ENCODE peak calls at places on chromosomes 4 and X, in seven cellular contexts. J is NCI-H2171, U is fibroblast of mammary gland, L is NCI-H1417 treated with DMSO at 0.1 percent for 48 hours, H is caudate nucleus, Y is WTC11, C is left ventricle myocardium superior. F is an unnamed sample.

GRCh38 chr4:128600996-128601857 is 208.3 kb upstream of the JADE1 start:
- DNase-seq in J (no peak), U (peak), L (no peak), H (no peak), Y (peak), C (peak), F (peak)

GRCh38 chr4:177455591-177455990 is 13.4 kb upstream of the AGA start:
- DNase-seq in J (no peak), U (peak), L (no peak), H (no peak), Y (no peak), C (no peak), F (no peak)

GRCh38 chrX:137425273-137425902 is 140.5 kb upstream of the ZIC3 start:
- DNase-seq in J (no peak), U (no peak), L (no peak), H (no peak), Y (no peak), C (no peak), F (no peak)

GRCh38 chr4:78720994-78721677 is 55.0 kb upstream of the BMP2K start:
- DNase-seq in J (no peak), U (no peak), L (no peak), H (no peak), Y (no peak), C (peak), F (peak)

GRCh38 chrX:68784816-68785215 is 44.0 kb upstream of the EFNB1 start:
- DNase-seq in J (no peak), U (no peak), L (no peak), H (no peak), Y (no peak), C (no peak), F (no peak)

GRCh38 chrX:107597264-107597663 is 31.0 kb upstream of the PRPS1 start:
- DNase-seq in J (no peak), U (no peak), L (no peak), H (no peak), Y (no peak), C (no peak), F (no peak)

GRCh38 chrX:16807548-16807947 is 21.3 kb downstream of the TXLNG start:
- DNase-seq in J (no peak), U (peak), L (no peak), H (no peak), Y (no peak), C (no peak), F (no peak)

GRCh38 chrX:24148118-24148517 is 1.4 kb upstream of the ZFX start:
- DNase-seq in J (no peak), U (no peak), L (no peak), H (no peak), Y (no peak), C (no peak), F (no peak)

GRCh38 chr4:94641702-94642560 is 115.8 kb upstream of the BMPR1B start:
- DNase-seq in J (no peak), U (peak), L (no peak), H (no peak), Y (no peak), C (no peak), F (no peak)

GRCh38 chr4:154714339-154715040 is 29.3 kb upstream of the LRAT start:
- DNase-seq in J (no peak), U (peak), L (no peak), H (no peak), Y (no peak), C (no peak), F (no peak)

GRCh38 chr4:55399581-55399980 is 3.8 kb downstream of the TMEM165 start:
- DNase-seq in J (no peak), U (no peak), L (no peak), H (no peak), Y (no peak), C (no peak), F (no peak)

GRCh38 chr4:189785257-189785656 is 155.4 kb upstream of the FRG1 start:
- DNase-seq in J (no peak), U (no peak), L (no peak), H (no peak), Y (peak), C (no peak), F (no peak)

GRCh38 chrX:100512471-100512870 is 72.3 kb upstream of the TNMD start:
- DNase-seq in J (peak), U (peak), L (no peak), H (no peak), Y (no peak), C (no peak), F (no peak)

F was measured in right cardiac atrium.